ENCODE peak calls at places on chromosomes 1 and 21, in seven cellular contexts. H is GM23338, A is fibroblast of mammary gland, Z is left cardiac atrium, E is caudate nucleus, L is iris pigment epithelial cell, Q is H7. O is an unnamed sample.

GRCh38 chr21:44572959-44573583 is 458 bp upstream of the KRTAP10-4 start:
- DNase-seq in E (no peak), A (no peak), Z (no peak), H (no peak), Q (peak), L (peak), O (no peak)

GRCh38 chr1:76635784-76636183 is 231.5 kb upstream of the ST6GALNAC5 start:
- DNase-seq in Z (no peak), H (no peak), Q (no peak), L (peak), A (peak), E (no peak), O (peak)

GRCh38 chr1:202054094-202054493 is 43.7 kb downstream of the ELF3 start:
- DNase-seq in E (no peak), Z (no peak), L (no peak), Q (no peak), H (no peak), A (no peak), O (no peak)

GRCh38 chr1:235821361-235821981 is 45.2 kb downstream of the LYST start:
- DNase-seq in A (peak), L (peak), Q (no peak), Z (no peak), E (no peak), H (no peak), O (peak)

GRCh38 chr1:218380125-218380977 is 35.2 kb downstream of the TGFB2 start:
- DNase-seq in L (peak), A (peak), Z (peak), H (no peak), E (no peak), Q (no peak), O (peak)

GRCh38 chr21:32382108-32382601 is 10.7 kb downstream of the URB1 start:
- DNase-seq in Z (no peak), H (no peak), Q (no peak), L (peak), A (peak), E (no peak), O (peak)

GRCh38 chr21:31310750-31311149 is 33.3 kb downstream of the TIAM1 start:
- DNase-seq in L (peak), H (peak), Z (no peak), A (peak), E (no peak), Q (no peak), O (peak)

GRCh38 chr21:17491716-17492414 is 21.0 kb upstream of the CXADR start:
- DNase-seq in E (no peak), L (peak), A (peak), Z (peak), H (no peak), Q (no peak), O (peak)

GRCh38 chr1:196896355-196896754 is 8.5 kb downstream of the CFHR4 start:
- DNase-seq in Q (no peak), L (no peak), Z (no peak), H (no peak), E (no peak), A (no peak), O (peak)

GRCh38 chr1:5989731-5990271 is 2.4 kb downstream of the NPHP4 start:
- DNase-seq in Q (no peak), H (no peak), E (no peak), L (no peak), A (no peak), Z (no peak), O (no peak)

GRCh38 chr1:41878911-41879310 is 39.8 kb downstream of the HIVEP3 start:
- DNase-seq in H (no peak), Z (no peak), A (no peak), Q (no peak), L (no peak), E (no peak), O (no peak)

GRCh38 chr1:43009274-43009673 is 50.6 kb upstream of the SLC2A1 start:
- DNase-seq in Q (no peak), L (no peak), Z (no peak), H (no peak), A (no peak), E (no peak), O (no peak)

GRCh38 chr1:157086299-157086698 is 13.3 kb downstream of the ETV3L start:
- DNase-seq in L (no peak), Z (no peak), Q (peak), H (peak), E (no peak), A (no peak), O (no peak)

O was measured in choroid plexus epithelial cell.